ENCODE peak calls at places on chromosomes 11 and 22, in four cellular contexts. G is A549, V is WTC11, R is HepG2. S is an unnamed sample.

GRCh38 chr22:19559956-19560355 is 35.7 kb upstream of the CLDN5 start:
- DNase-seq in R (no peak), G (no peak), V (no peak), S (peak)

GRCh38 chr11:87430821-87431220 is 393.1 kb downstream of the TMEM135 start:
- DNase-seq in R (no peak), V (no peak), G (no peak), S (no peak)

GRCh38 chr11:104443387-104443786 is 279.4 kb upstream of the PDGFD start:
- DNase-seq in V (no peak), R (no peak), G (no peak), S (no peak)

GRCh38 chr11:125390949-125391348 is 105.1 kb downstream of the FEZ1 start:
- DNase-seq in R (no peak), G (no peak), V (no peak), S (no peak)

GRCh38 chr11:6455070-6455469 is 14.3 kb upstream of the HPX start:
- DNase-seq in G (no peak), R (no peak), V (no peak), S (no peak)

GRCh38 chr22:26642465-26643367 is 14.7 kb upstream of the MIAT start:
- DNase-seq in V (peak), G (no peak), R (no peak), S (peak)

GRCh38 chr11:1546077-1546535 is 26.0 kb downstream of the DUSP8 start:
- DNase-seq in V (peak), R (no peak), G (no peak), S (no peak)

GRCh38 chr11:61967924-61968757 is 707 bp upstream of the FTH1 start:
- DNase-seq in V (peak), R (peak), G (peak), S (peak)

GRCh38 chr11:67506426-67507032 is 1.4 kb upstream of the PITPNM1 start:
- DNase-seq in V (no peak), R (no peak), G (no peak), S (no peak)

GRCh38 chr11:123536690-123537437 is 106.8 kb downstream of the GRAMD1B start:
- DNase-seq in R (no peak), G (peak), V (no peak), S (no peak)

GRCh38 chr22:47372596-47373385 is 610.3 kb downstream of the TBC1D22A start:
- DNase-seq in V (no peak), R (no peak), G (no peak), S (no peak)

GRCh38 chr11:119178166-119178680 is 7.1 kb upstream of the NHERF4 start:
- DNase-seq in G (no peak), V (no peak), R (no peak), S (no peak)

GRCh38 chr11:69089258-69089657 is 40.5 kb downstream of the TPCN2 start:
- DNase-seq in V (no peak), G (peak), R (no peak), S (peak)

GRCh38 chr22:45885941-45886395 is 91.0 kb downstream of the WNT7B start:
- DNase-seq in G (no peak), R (peak), V (peak), S (no peak)

GRCh38 chr11:130159657-130160459 is at the start of gene ST14:
- DNase-seq in V (peak), R (no peak), G (no peak), S (no peak)

GRCh38 chr22:40203568-40203967 is 25.8 kb downstream of the TNRC6B start:
- DNase-seq in V (no peak), G (no peak), R (no peak), S (no peak)

GRCh38 chr11:117942255-117942654 is 13.1 kb upstream of the TMPRSS13 start:
- DNase-seq in G (no peak), V (no peak), R (no peak), S (no peak)

GRCh38 chr11:117946196-117946841 is 17.1 kb upstream of the TMPRSS13 start:
- DNase-seq in G (no peak), V (no peak), R (no peak), S (no peak)

GRCh38 chr11:117946842-117947526 is 17.8 kb upstream of the TMPRSS13 start:
- DNase-seq in R (peak), V (peak), G (peak), S (peak)

GRCh38 chr11:117944554-117944953 is 15.4 kb upstream of the TMPRSS13 start:
- DNase-seq in R (no peak), V (no peak), G (no peak), S (no peak)

GRCh38 chr11:117945047-117945820 is 16.0 kb upstream of the TMPRSS13 start:
- DNase-seq in V (no peak), G (no peak), R (no peak), S (no peak)
- TF ChIP-seq HMGXB4 in V (no peak), G (no peak), R (no peak), S (no peak)

DNA sequence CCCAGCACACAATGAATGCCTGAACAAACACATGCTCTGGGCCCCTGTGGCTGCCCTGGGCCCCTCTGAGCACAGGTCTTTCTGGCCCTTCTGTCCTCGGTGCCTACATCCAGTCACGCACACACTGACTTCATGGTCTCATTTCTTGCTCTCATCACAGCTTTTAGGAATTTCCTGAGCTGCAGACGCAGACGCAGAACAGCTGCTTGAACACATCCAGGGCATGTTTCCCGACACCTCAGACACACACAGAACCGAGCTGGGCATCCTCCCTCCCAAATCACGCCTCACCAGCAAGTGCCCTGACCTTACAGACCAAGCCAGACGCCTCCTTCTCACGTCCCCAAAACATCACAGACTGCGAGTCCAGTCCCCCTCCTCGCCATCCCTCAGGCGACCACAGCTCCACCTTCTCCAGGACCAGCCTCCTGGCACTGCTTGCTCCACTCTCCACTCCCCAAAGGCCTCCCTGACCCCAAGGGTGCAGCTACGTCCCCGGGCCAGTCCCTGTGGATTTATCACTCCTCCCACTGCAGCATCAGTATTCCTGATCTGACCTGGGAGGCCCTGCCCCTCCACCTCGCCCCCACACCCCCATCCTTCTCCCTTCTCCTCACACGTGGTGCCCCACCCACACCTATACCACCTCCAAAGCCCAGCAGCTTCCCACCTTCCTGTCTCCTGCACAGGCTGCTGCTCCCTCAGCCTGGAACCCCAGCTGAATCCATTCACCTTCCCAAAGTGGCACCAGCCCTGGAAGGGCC is 12.9 kb downstream of the SIRT3 start:
- DNase-seq in G (no peak), V (no peak), R (no peak), S (no peak)
- TF ChIP-seq HMGXB4 in G (no peak), V (no peak), R (no peak), S (no peak)

GRCh38 chr11:10829139-10829538 is 20.4 kb upstream of the EIF4G2 start:
- DNase-seq in G (no peak), V (no peak), R (no peak), S (no peak)

GRCh38 chr11:10823152-10823579 is 14.4 kb upstream of the EIF4G2 start:
- DNase-seq in R (no peak), G (no peak), V (no peak), S (no peak)

GRCh38 chr11:10828407-10828806 is 19.7 kb upstream of the EIF4G2 start:
- DNase-seq in G (no peak), V (no peak), R (no peak), S (no peak)

DNA sequence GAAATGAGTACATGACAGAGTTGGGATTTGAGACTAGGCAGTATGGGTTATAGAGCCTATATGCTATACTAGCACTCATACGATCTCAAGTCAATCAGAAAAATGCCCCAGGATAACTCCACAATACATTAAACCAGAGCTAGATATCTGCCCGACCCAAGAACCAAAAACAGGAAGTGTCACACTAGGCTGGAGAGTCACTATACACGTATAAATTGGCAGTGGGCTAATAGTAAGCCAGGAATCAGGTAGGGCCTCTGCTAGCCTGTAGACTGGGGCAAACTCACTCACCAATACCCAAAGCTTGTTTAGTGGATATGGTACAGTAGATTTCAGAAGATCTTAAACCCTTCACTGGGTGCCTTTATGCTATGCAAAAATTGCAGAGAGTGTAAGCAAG is 16.2 kb upstream of the EIF4G2 start:
- DNase-seq in V (no peak), G (no peak), R (no peak), S (no peak)
- TF ChIP-seq HMGXB4 in V (no peak), G (no peak), R (no peak), S (no peak)

GRCh38 chr11:77842451-77843121 is 21.6 kb downstream of the AAMDC start:
- DNase-seq in R (no peak), V (no peak), G (no peak), S (no peak)
- TF ChIP-seq HMGXB4 in R (no peak), V (no peak), G (no peak), S (no peak)

DNA sequence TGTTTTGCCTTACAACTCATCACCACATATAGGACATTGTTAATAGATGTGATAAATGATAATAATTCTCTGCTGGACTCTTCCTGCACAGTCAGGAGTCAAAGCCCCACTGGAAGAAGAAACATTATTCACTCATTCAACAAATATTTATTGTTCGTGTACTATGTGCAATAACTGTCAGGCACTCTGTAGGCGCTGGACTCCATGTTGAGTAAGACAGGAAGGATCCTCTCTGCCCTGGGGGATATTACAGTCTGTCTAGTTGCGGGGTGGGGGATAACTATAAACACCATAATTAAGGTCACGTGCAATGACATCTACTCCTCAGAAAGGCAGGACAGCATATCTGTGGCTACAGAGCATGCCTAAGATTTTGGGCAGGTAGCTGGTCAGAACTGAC is 281.1 kb downstream of the FAT3 start:
- DNase-seq in V (no peak), R (no peak), G (no peak), S (no peak)
- TF ChIP-seq HMGXB4 in V (no peak), R (no peak), G (no peak), S (no peak)

GRCh38 chr11:122253541-122254317 is 137.7 kb upstream of the BLID start:
- DNase-seq in G (no peak), R (no peak), V (no peak), S (no peak)
- TF ChIP-seq HMGXB4 in G (no peak), R (no peak), V (no peak), S (no peak)

DNA sequence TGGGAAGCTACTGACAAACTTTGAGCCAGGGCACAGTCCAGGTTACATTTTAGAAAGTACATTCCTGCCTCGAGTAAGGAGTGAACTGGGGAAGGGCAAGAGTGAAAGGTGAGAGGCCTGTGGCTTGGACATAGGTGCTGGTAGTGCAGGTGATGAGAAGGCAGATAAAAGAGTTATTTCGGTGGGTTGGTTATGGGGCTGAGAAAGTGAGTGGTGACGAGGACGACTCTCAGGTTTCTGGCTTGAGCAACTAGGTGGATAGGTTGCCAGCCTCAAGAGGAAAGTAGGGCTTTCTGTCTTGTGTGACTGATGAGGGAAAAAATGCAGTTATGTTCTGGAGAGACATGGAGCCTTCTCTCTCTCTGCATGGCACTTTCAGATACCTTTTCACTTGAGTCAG is 3.7 kb downstream of the POLR2F start:
- DNase-seq in G (no peak), V (no peak), R (no peak), S (no peak)
- TF ChIP-seq HMGXB4 in G (no peak), V (no peak), R (no peak), S (no peak)

DNA sequence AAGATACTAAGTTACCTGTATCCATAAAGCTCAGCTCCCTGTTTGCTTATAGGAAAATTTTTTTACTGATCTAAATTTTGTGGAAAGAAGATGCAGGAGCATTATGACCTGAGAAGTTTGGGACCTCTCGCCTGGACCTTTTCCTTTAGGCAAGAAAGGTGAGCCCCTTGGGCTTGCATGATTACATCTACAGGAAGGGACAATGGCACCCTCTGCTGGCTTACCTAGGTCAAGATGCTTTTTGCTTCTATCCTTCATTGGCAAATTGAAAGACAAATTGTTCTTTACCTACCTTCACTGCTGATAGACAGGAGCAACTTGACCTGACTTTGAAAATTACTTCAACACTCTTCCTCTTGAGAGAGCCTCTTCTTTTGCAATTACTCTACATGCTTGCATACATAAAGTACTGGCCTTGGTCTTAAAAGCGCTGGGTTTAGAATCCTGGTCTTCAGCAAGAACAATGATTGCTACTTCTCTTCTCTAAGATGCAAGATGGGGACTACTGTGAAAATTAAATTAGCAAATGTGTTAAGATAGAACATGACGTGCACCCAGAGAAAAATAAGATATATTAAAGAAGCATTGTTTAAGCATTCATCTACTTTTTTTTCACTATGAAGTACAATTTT is 147.2 kb downstream of the TRPC6 start:
- DNase-seq in G (peak), R (peak), V (peak), S (peak)
- TF ChIP-seq HMGXB4 in G (no peak), R (no peak), V (no peak), S (no peak)

GRCh38 chr11:7982582-7983119 is 4.5 kb upstream of the EIF3F start:
- DNase-seq in R (no peak), V (no peak), G (no peak), S (no peak)

GRCh38 chr11:7974668-7975067 is 9.4 kb upstream of the NLRP10 start:
- DNase-seq in R (no peak), G (no peak), V (peak), S (no peak)

GRCh38 chr11:7981758-7982157 is 5.4 kb upstream of the EIF3F start:
- DNase-seq in R (no peak), V (no peak), G (no peak), S (no peak)

GRCh38 chr11:7973011-7973410 is 7.8 kb upstream of the NLRP10 start:
- DNase-seq in V (no peak), G (no peak), R (no peak), S (no peak)

DNA sequence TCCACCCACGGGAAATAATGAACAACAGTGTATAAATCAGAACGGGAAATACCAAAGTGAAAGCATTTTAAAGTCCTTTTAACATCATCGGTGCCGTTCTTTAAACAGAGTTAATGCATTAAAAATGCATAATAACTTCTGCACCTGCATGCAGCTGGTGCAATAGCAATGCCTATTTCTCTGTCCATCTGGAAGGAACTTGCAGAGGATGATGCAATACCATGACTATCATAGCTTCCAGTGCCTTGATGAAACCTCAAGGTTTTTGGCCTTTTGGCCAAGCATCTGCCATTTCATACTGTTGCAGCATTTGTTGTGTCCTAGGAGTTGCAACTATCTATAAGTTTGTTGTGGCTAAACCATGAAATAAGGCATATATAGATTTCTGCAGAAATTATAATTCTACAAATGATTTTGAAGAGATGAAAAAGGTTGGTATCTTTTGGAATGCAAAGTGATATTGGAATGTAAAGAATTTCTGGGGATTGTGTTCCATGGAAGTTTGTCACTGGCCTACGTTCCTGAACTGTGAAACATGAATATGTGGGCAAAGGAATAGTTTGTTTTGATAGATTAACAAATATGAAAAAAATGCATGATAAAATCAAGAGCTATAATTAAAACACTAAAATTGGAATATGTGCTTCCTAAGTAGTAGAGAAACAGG is 9.8 kb upstream of the EIF3F start:
- DNase-seq in G (peak), R (no peak), V (no peak), S (no peak)
- TF ChIP-seq HMGXB4 in G (no peak), R (no peak), V (no peak), S (no peak)

GRCh38 chr11:12585861-12586260 is 88.4 kb upstream of the TEAD1 start:
- DNase-seq in R (no peak), G (no peak), V (no peak), S (no peak)
- TF ChIP-seq HMGXB4 in R (no peak), G (no peak), V (no peak), S (no peak)

S was measured in K562.